ENCODE peak calls at places on chromosome 13, in five cellular contexts. One of them, this sample, is unnamed.

GRCh38 chr13:54637377-54637776 is 1608.8 kb downstream of the OLFM4 start:
- DNase-seq in HTR-8/SVneo: no peak
- DNase-seq in stimulated activated naive CD8-positive, alpha-beta T cell treated with anti-CD3 and anti-CD28 coated beads, Interleukin-15, Interleukin-2, amounts not matched to agents 100 U/mL and 50 U/mL, for 24 hours: no peak
- DNase-seq in WTC11: no peak
- DNase-seq in OCI-LY7: no peak
- DNase-seq in this sample: no peak

GRCh38 chr13:104769520-104769919 is 1703.3 kb upstream of the SLC10A2 start:
- DNase-seq in stimulated activated naive CD8-positive, alpha-beta T cell treated with anti-CD3 and anti-CD28 coated beads, Interleukin-15, Interleukin-2, amounts not matched to agents 100 U/mL and 50 U/mL, for 24 hours: no peak
- DNase-seq in HTR-8/SVneo: no peak
- DNase-seq in WTC11: no peak
- DNase-seq in OCI-LY7: no peak
- DNase-seq in this sample: no peak

GRCh38 chr13:30388401-30389283 is 33.7 kb upstream of the UBE2L5 start:
- DNase-seq in OCI-LY7: no peak
- DNase-seq in stimulated activated naive CD8-positive, alpha-beta T cell treated with anti-CD3 and anti-CD28 coated beads, Interleukin-15, Interleukin-2, amounts not matched to agents 100 U/mL and 50 U/mL, for 24 hours: no peak
- DNase-seq in HTR-8/SVneo: no peak
- DNase-seq in WTC11: no peak
- DNase-seq in this sample: no peak

GRCh38 chr13:37617162-37617561 is 18.6 kb upstream of the POSTN start:
- DNase-seq in stimulated activated naive CD8-positive, alpha-beta T cell treated with anti-CD3 and anti-CD28 coated beads, Interleukin-15, Interleukin-2, amounts not matched to agents 100 U/mL and 50 U/mL, for 24 hours: no peak
- DNase-seq in HTR-8/SVneo: peak; percentile 23
- DNase-seq in WTC11: no peak
- DNase-seq in OCI-LY7: no peak
- DNase-seq in this sample: no peak

GRCh38 chr13:52348081-52348480 is 57.9 kb downstream of the THSD1 start:
- DNase-seq in WTC11: no peak
- DNase-seq in stimulated activated naive CD8-positive, alpha-beta T cell treated with anti-CD3 and anti-CD28 coated beads, Interleukin-15, Interleukin-2, amounts not matched to agents 100 U/mL and 50 U/mL, for 24 hours: no peak
- DNase-seq in HTR-8/SVneo: peak; percentile 55
- DNase-seq in OCI-LY7: no peak
- DNase-seq in this sample: no peak

GRCh38 chr13:24500977-24501376 is 11.6 kb downstream of the PARP4 start:
- DNase-seq in stimulated activated naive CD8-positive, alpha-beta T cell treated with anti-CD3 and anti-CD28 coated beads, Interleukin-15, Interleukin-2, amounts not matched to agents 100 U/mL and 50 U/mL, for 24 hours: no peak
- DNase-seq in WTC11: no peak
- DNase-seq in OCI-LY7: no peak
- DNase-seq in HTR-8/SVneo: no peak
- DNase-seq in this sample: no peak

GRCh38 chr13:88068975-88069374 is 397.8 kb downstream of the SLITRK5 start:
- DNase-seq in HTR-8/SVneo: no peak
- DNase-seq in stimulated activated naive CD8-positive, alpha-beta T cell treated with anti-CD3 and anti-CD28 coated beads, Interleukin-15, Interleukin-2, amounts not matched to agents 100 U/mL and 50 U/mL, for 24 hours: no peak
- DNase-seq in OCI-LY7: peak; percentile 22
- DNase-seq in WTC11: peak; percentile 79
- DNase-seq in this sample: no peak

GRCh38 chr13:114038211-114038613 is 64.3 kb upstream of the C13orf46 start:
- DNase-seq in stimulated activated naive CD8-positive, alpha-beta T cell treated with anti-CD3 and anti-CD28 coated beads, Interleukin-15, Interleukin-2, amounts not matched to agents 100 U/mL and 50 U/mL, for 24 hours: no peak
- DNase-seq in WTC11: no peak
- DNase-seq in HTR-8/SVneo: no peak
- DNase-seq in OCI-LY7: no peak
- DNase-seq in this sample: no peak